ENCODE peak calls at places on chromosomes 11 and 22, in five cellular contexts. A, C, O, I and N are unnamed samples.
A peak's percentile ranks its signal among the peaks of the same experiment; 100 is the strongest.

GRCh38 chr11:116887909-116888556 is 50.6 kb upstream of the APOA1 start:
- DNase-seq in C (no peak), A (no peak), O (no peak), I (no peak), N (no peak)

GRCh38 chr22:29041408-29041807 is 20.2 kb downstream of the C22orf31 start:
- DNase-seq in I (no peak), C (no peak), A (no peak), O (no peak), N (peak; percentile 25)

GRCh38 chr11:134531331-134532135 is 119.5 kb upstream of the B3GAT1 start:
- DNase-seq in C (no peak), O (no peak), A (no peak), I (peak; percentile 71), N (no peak)

GRCh38 chr11:131687291-131688055 is 317.1 kb downstream of the NTM start:
- DNase-seq in I (no peak), O (no peak), A (no peak), C (no peak), N (no peak)

GRCh38 chr11:125441648-125442410 is 54.2 kb downstream of the FEZ1 start:
- DNase-seq in I (no peak), A (no peak), O (no peak), C (no peak), N (no peak)

GRCh38 chr11:64128255-64129006 is 37.5 kb downstream of the MACROD1 start:
- DNase-seq in A (no peak), C (no peak), I (no peak), O (no peak), N (no peak)

GRCh38 chr22:40626826-40627225 is 9.7 kb downstream of the MRTFA start:
- DNase-seq in I (no peak), O (no peak), C (no peak), A (no peak), N (no peak)

GRCh38 chr22:46421272-46421671 is 85.8 kb downstream of the TRMU start:
- DNase-seq in I (no peak), C (no peak), A (no peak), O (no peak), N (peak; percentile 85)

GRCh38 chr22:21958360-21959273 is 6.0 kb upstream of the PPM1F start:
- DNase-seq in I (no peak), C (no peak), O (no peak), A (no peak), N (no peak)

GRCh38 chr11:14249121-14249963 is 109.6 kb downstream of the RRAS2 start:
- DNase-seq in C (peak; percentile 24), A (peak; percentile 41), O (peak; percentile 55), I (no peak), N (peak; percentile 62)

GRCh38 chr11:69162505-69162904 is 6.8 kb downstream of the SMIM38 start:
- DNase-seq in O (no peak), C (no peak), A (no peak), I (no peak), N (no peak)

GRCh38 chr22:37051629-37052385 is at the start of gene KCTD17:
- DNase-seq in C (no peak), O (peak; percentile 66), I (peak; percentile 82), A (peak; percentile 75), N (peak; percentile 68)

GRCh38 chr11:75812542-75813040 is 2.4 kb upstream of the UVRAG start:
- DNase-seq in O (no peak), A (no peak), C (no peak), I (no peak), N (peak; percentile 41)

GRCh38 chr22:24435323-24435645 is 7.9 kb downstream of the ADORA2A start:
- DNase-seq in C (no peak), I (no peak), A (no peak), O (no peak), N (no peak)

GRCh38 chr11:44624761-44625221 is 59.3 kb downstream of the CD82 start:
- DNase-seq in I (peak; percentile 64), A (no peak), C (no peak), O (no peak), N (no peak)

GRCh38 chr11:71563401-71563800 is 2.0 kb upstream of the KRTAP5-10 start:
- DNase-seq in O (peak; percentile 52), A (peak; percentile 11), C (no peak), I (no peak), N (peak; percentile 78)